ENCODE peak calls at places on chromosome 5, in eight cellular contexts. I is thyroid gland, O is A549, W is K562, G is heart left ventricle, M is breast epithelium, Y is IMR-90, K is HCT116. J is an unnamed sample.

GRCh38 chr5:171666815-171667214 is 118.8 kb upstream of the SMIM23 start:
- DNase-seq in G (no peak), Y (no peak), K (no peak), W (no peak), M (no peak), O (no peak), I (no peak), J (no peak)

GRCh38 chr5:1139366-1139765 is 27.5 kb upstream of the SLC12A7 start:
- DNase-seq in Y (no peak), M (no peak), K (no peak), W (no peak), G (no peak), I (no peak), O (no peak), J (no peak)

GRCh38 chr5:40404613-40405012 is 275.1 kb upstream of the PTGER4 start:
- DNase-seq in Y (no peak), G (no peak), K (no peak), O (no peak), W (no peak), M (no peak), I (no peak), J (no peak)

GRCh38 chr5:154970759-154971158 is 29.9 kb downstream of the MRPL22 start:
- DNase-seq in I (no peak), Y (peak), O (no peak), W (no peak), K (no peak), G (no peak), M (no peak), J (no peak)

GRCh38 chr5:56757077-56757476 is 58.3 kb upstream of the MAP3K1 start:
- DNase-seq in O (no peak), Y (peak), I (no peak), G (no peak), M (peak), K (no peak), W (no peak), J (no peak)

GRCh38 chr5:81247441-81247972 is 14.4 kb downstream of the CKMT2 start:
- DNase-seq in O (no peak), I (no peak), Y (peak), M (no peak), W (no peak), G (no peak), K (peak), J (peak)

GRCh38 chr5:56815657-56816545 is 552 bp downstream of the MAP3K1 start:
- DNase-seq in I (peak), W (peak), Y (peak), M (no peak), O (peak), G (peak), K (no peak), J (peak)

GRCh38 chr5:13985736-13986418 is 41.4 kb upstream of the DNAH5 start:
- DNase-seq in O (peak), G (no peak), I (no peak), K (peak), W (no peak), M (no peak), Y (peak), J (peak)

GRCh38 chr5:41527201-41527779 is 16.9 kb upstream of the PLCXD3 start:
- DNase-seq in Y (peak), I (no peak), M (no peak), O (peak), W (no peak), K (peak), G (peak), J (peak)

GRCh38 chr5:73515232-73515631 is 17.0 kb downstream of the BTF3 start:
- DNase-seq in M (no peak), W (no peak), I (peak), O (no peak), G (no peak), K (no peak), Y (no peak), J (no peak)

GRCh38 chr5:171310334-171310815 is 1.3 kb downstream of the TLX3 start:
- DNase-seq in Y (no peak), W (no peak), I (no peak), O (no peak), G (no peak), M (no peak), K (no peak), J (no peak)

GRCh38 chr5:67998709-67999251 is 216.8 kb upstream of the PIK3R1 start:
- DNase-seq in O (peak), W (no peak), K (peak), M (peak), Y (peak), G (peak), I (peak), J (peak)

GRCh38 chr5:179427032-179427675 is 81.9 kb upstream of the ADAMTS2 start:
- DNase-seq in G (no peak), K (no peak), W (no peak), Y (no peak), I (no peak), M (no peak), O (no peak), J (no peak)

GRCh38 chr5:157108961-157109360 is at the start of gene HAVCR2:
- DNase-seq in M (no peak), W (no peak), G (peak), I (peak), O (no peak), Y (no peak), K (no peak), J (no peak)

GRCh38 chr5:137186759-137187461 is 312.2 kb downstream of the SPOCK1 start:
- DNase-seq in O (no peak), I (no peak), W (no peak), G (no peak), Y (peak), K (no peak), M (no peak), J (no peak)

GRCh38 chr5:179319741-179320281 is 25.4 kb downstream of the ADAMTS2 start:
- DNase-seq in O (no peak), G (no peak), M (no peak), W (no peak), Y (peak), K (no peak), I (no peak), J (no peak)

GRCh38 chr5:54541823-54542783 is 24.5 kb downstream of the SNX18 start:
- DNase-seq in O (no peak), W (no peak), M (no peak), Y (no peak), K (no peak), I (no peak), G (no peak), J (no peak)

GRCh38 chr5:106258591-106259125 is 1412.1 kb downstream of the EFNA5 start:
- DNase-seq in M (no peak), O (peak), Y (peak), K (peak), G (no peak), I (no peak), W (no peak), J (peak)

GRCh38 chr5:87010736-87011135 is 256.9 kb upstream of the RASA1 start:
- DNase-seq in I (no peak), M (no peak), G (no peak), W (no peak), Y (no peak), K (no peak), O (no peak), J (no peak)

GRCh38 chr5:177403194-177403825 is 2.8 kb upstream of the PFN3 start:
- DNase-seq in O (peak), I (no peak), G (no peak), Y (peak), M (no peak), W (no peak), K (no peak), J (no peak)

GRCh38 chr5:168843277-168843997 is 264.3 kb upstream of the PANK3 start:
- DNase-seq in K (no peak), G (no peak), M (no peak), Y (no peak), I (no peak), O (no peak), W (no peak), J (no peak)

GRCh38 chr5:33671700-33672291 is 220.0 kb downstream of the ADAMTS12 start:
- DNase-seq in O (no peak), K (no peak), Y (no peak), M (no peak), W (no peak), I (no peak), G (no peak), J (no peak)

GRCh38 chr5:149217802-149218153 is 53.9 kb upstream of the AFAP1L1 start:
- DNase-seq in M (no peak), I (no peak), W (no peak), Y (no peak), G (peak), K (no peak), O (no peak), J (no peak)

GRCh38 chr5:172855597-172856292 is 21.7 kb downstream of the ERGIC1 start:
- DNase-seq in G (peak), O (no peak), K (no peak), W (no peak), Y (no peak), I (peak), M (peak), J (no peak)
- TF ChIP-seq POLR2A in G (peak), O (no peak), K (no peak), W (no peak), Y (no peak), I (peak), M (no peak), J (no peak)

DNA sequence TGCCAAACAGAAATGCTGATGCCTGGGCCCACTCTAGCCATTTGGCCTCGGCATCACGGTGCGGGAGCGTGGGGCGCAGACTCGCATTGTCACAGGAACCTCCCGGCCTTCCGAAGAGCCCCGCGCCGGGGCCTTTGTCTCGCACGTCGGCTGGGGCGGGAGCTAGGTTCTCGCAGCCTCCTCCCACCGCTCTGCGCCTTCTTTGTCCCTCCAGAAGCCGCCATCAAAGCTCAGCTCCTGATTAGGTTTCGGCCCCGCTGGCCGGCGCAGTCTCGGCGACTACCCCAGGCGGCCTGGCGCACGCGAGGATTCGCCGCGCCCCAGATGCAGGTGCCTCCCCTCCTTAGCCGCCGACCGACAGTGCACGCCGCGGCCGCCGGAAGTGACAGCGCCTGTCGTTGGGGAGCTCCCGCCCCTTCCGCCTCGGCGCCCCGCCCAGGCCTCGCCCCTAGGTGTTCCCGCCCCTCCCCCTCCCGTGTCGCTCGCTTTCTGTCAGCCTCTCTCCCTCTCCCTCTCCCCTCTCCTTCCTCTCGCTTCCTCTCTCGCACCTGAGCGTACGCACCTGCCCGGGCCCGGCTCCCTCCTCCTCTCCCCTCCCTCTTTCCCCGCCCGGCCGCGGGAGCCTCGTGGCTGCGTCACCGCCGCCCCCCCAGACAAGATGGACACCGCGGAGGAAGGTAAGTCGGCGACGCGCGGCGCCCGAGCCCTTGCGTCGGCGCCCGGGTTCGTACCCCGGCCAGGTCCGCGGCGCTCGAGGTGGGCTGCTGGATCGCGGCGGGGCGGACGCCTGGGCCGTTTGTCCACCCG is at the start of gene MARCHF6:
- DNase-seq in G (peak), W (peak), M (peak), O (peak), I (peak), Y (peak), K (peak), J (peak)
- TF ChIP-seq POLR2A in G (peak), W (peak), M (peak), O (peak), I (peak), Y (peak), K (peak), J (peak)

GRCh38 chr5:119355636-119356383 is at the start of gene TNFAIP8:
- DNase-seq in O (no peak), K (no peak), M (peak), I (peak), Y (peak), W (peak), G (peak), J (peak)

GRCh38 chr5:119353213-119353612 is 2.6 kb upstream of the TNFAIP8 start:
- DNase-seq in K (no peak), G (no peak), M (no peak), I (no peak), O (no peak), Y (no peak), W (no peak), J (no peak)

GRCh38 chr5:119354522-119355243 is 1.1 kb upstream of the TNFAIP8 start:
- DNase-seq in O (no peak), K (no peak), M (no peak), Y (no peak), W (no peak), I (no peak), G (no peak), J (no peak)

GRCh38 chr5:119355244-119355635 is 579 bp upstream of the TNFAIP8 start:
- DNase-seq in Y (no peak), W (no peak), I (peak), K (no peak), G (no peak), O (no peak), M (no peak), J (peak)

GRCh38 chr5:119353686-119354366 is 2.0 kb upstream of the TNFAIP8 start:
- DNase-seq in W (no peak), K (no peak), G (no peak), M (no peak), I (no peak), Y (no peak), O (no peak), J (no peak)
- TF ChIP-seq POLR2A in W (no peak), K (no peak), G (no peak), M (no peak), I (no peak), Y (no peak), O (no peak), J (no peak)

DNA sequence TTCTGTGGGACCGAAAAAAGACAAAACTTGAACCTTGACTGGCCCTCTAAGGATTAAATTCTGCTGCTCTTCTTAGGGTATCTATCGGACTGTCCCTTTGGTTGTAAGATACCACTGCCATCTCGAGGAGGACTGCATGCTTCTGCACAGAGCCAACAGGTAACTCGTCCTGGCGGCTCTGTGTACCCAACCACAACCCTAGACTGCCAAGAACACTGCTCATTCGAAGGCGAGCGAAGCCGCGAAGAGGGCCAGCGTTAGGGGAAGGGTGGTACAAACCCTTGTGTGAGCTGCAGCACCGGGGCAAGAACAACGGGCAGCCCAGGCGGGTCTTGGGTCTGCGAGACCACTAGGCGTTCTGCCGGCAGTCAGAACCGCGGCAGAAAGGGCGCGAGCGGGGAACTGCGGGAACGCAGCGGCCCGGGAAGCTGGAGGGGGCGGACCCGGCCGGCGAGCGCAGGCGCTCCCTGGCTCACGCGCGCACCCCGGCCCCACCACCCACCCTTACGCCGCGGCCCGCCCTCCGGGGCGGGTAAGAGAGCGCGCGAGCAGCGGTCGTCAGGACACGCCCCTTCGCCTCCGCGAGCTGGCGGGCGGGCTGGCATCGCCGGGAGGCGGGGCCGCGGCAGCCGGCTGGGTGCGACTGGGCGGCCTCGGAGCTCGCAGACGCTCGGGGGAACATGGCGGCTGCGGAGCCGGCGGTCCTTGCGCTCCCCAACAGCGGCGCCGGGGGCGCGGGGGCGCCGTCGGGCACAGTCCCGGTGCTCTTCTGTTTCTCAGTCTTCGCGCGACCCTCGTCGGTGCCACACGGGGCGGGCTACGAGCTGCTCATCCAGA is at the start of gene ISOC1:
- DNase-seq in K (peak), Y (peak), O (peak), M (peak), W (peak), I (peak), G (peak), J (peak)
- TF ChIP-seq POLR2A in K (peak), Y (peak), O (peak), M (no peak), W (peak), I (peak), G (peak), J (peak)

GRCh38 chr5:151031554-151031953 is 11.2 kb downstream of the GPX3 start:
- DNase-seq in K (no peak), O (no peak), M (no peak), I (no peak), Y (no peak), G (no peak), W (no peak), J (no peak)

GRCh38 chr5:151028717-151029116 is 8.3 kb downstream of the GPX3 start:
- DNase-seq in M (no peak), Y (no peak), W (no peak), I (no peak), G (no peak), O (no peak), K (no peak), J (no peak)

GRCh38 chr5:151029856-151030336 is 9.5 kb downstream of the GPX3 start:
- DNase-seq in M (no peak), G (no peak), K (no peak), W (no peak), Y (no peak), I (no peak), O (no peak), J (no peak)

GRCh38 chr5:151029179-151029855 is 8.9 kb downstream of the GPX3 start:
- DNase-seq in G (no peak), M (no peak), K (no peak), Y (no peak), W (no peak), O (no peak), I (no peak), J (no peak)

DNA sequence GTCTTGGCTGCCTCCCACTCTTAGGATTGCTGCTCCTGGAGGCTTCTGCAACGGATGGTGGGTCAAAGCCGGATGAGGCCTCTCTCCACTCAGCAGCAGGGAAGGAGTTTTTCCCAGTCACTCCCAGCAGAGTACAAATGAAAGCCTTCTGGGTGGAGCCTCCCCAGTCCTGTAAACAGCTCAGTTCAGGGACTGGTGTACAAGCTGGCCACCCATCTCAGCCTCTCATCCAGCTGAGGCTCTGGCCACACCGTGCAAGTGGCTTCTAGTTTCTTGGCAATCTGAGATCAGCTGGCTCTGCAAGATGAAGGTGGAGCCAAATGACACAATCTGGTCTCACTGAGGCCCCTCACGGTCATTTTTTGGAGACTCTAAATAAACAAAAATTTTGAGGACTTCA is 10.0 kb downstream of the GPX3 start:
- DNase-seq in O (no peak), W (no peak), I (peak), K (no peak), G (peak), Y (no peak), M (no peak), J (no peak)
- TF ChIP-seq POLR2A in O (no peak), W (no peak), I (peak), K (no peak), G (no peak), Y (no peak), M (no peak), J (no peak)

GRCh38 chr5:74543162-74543995 is 97.1 kb downstream of the ENC1 start:
- DNase-seq in W (no peak), Y (peak), M (no peak), K (peak), I (peak), O (peak), G (no peak), J (peak)

GRCh38 chr5:74544811-74545210 is 95.7 kb downstream of the ENC1 start:
- DNase-seq in G (no peak), O (no peak), M (no peak), K (no peak), I (no peak), W (no peak), Y (no peak), J (no peak)

GRCh38 chr5:74540582-74540981 is 99.9 kb downstream of the ENC1 start:
- DNase-seq in G (no peak), K (no peak), M (no peak), Y (no peak), I (no peak), O (no peak), W (no peak), J (no peak)

GRCh38 chr5:74541381-74541781 is 99.1 kb downstream of the ENC1 start:
- DNase-seq in Y (peak), I (no peak), W (no peak), M (no peak), O (no peak), K (no peak), G (no peak), J (no peak)

DNA sequence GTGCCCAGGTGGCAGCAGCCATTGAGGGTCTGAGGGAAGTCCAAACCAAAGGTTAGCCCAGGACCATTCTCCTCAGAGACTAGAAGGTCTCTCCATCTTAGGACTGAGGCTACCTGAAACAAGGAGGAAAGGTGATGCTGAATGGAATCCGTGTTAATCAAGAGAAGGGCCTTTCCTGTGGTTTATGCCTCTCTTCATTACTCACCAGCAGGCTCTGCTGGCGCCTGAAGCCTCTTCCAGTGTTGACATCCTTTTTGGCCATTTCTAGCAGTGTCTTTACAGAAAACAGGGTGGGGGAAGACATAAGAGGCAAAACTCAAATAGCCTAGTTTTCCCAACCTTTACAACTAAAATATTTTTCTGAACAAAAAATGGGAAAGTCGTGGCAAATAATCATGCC is 98.1 kb downstream of the ENC1 start:
- DNase-seq in W (no peak), G (no peak), O (peak), I (no peak), M (no peak), Y (no peak), K (no peak), J (no peak)
- TF ChIP-seq POLR2A in W (no peak), G (no peak), O (no peak), I (no peak), M (no peak), Y (no peak), K (no peak), J (no peak)

GRCh38 chr5:140555747-140556312 is 1.4 kb downstream of the SRA1 start:
- DNase-seq in O (no peak), W (no peak), Y (no peak), I (no peak), G (no peak), K (no peak), M (no peak), J (no peak)

GRCh38 chr5:140558542-140558941 is 1.3 kb upstream of the SRA1 start:
- DNase-seq in I (no peak), O (no peak), G (no peak), M (no peak), Y (no peak), W (no peak), K (no peak), J (no peak)

GRCh38 chr5:140557965-140558364 is 692 bp upstream of the SRA1 start:
- DNase-seq in I (no peak), K (no peak), W (no peak), Y (no peak), O (no peak), G (no peak), M (no peak), J (no peak)

GRCh38 chr5:140556438-140556837 is 835 bp downstream of the SRA1 start:
- DNase-seq in Y (peak), W (no peak), M (no peak), I (no peak), O (no peak), K (no peak), G (no peak), J (no peak)

GRCh38 chr5:140557136-140557805 is at the start of gene SRA1:
- DNase-seq in M (peak), G (peak), K (peak), Y (peak), I (peak), W (peak), O (peak), J (peak)
- TF ChIP-seq POLR2A in M (peak), G (peak), K (peak), Y (peak), I (peak), W (peak), O (peak), J (peak)